ENCODE peak calls at places on chromosome 17, in seven cellular contexts. One of them, this sample, is unnamed. For H3K4me1, the result is how much of the 10 kb centered on the place peaks cover.

GRCh38 chr17:28904800-28905199 is 1.9 kb upstream of the DHRS13 start:
- DNase-seq in heart right ventricle: no peak
- DNase-seq in tibial artery: no peak
- DNase-seq in breast epithelium: no peak
- DNase-seq in neural progenitor cell: no peak
- DNase-seq in NT2/D1: no peak
- DNase-seq in kidney: no peak
- DNase-seq in this sample: no peak

GRCh38 chr17:41695954-41696720 is 7.5 kb downstream of the EIF1 start:
- DNase-seq in heart right ventricle: peak
- DNase-seq in tibial artery: peak
- DNase-seq in breast epithelium: no peak
- DNase-seq in neural progenitor cell: peak
- DNase-seq in NT2/D1: no peak
- DNase-seq in kidney: no peak
- DNase-seq in this sample: no peak

GRCh38 chr17:27559506-27559931 is 71.5 kb upstream of the LGALS9 start:
- DNase-seq in heart right ventricle: peak
- DNase-seq in tibial artery: peak
- DNase-seq in breast epithelium: no peak
- DNase-seq in neural progenitor cell: no peak
- DNase-seq in NT2/D1: no peak
- DNase-seq in kidney: peak
- DNase-seq in this sample: no peak

GRCh38 chr17:8133398-8133797 is 9.5 kb upstream of the HES7 start:
- DNase-seq in heart right ventricle: no peak
- DNase-seq in tibial artery: no peak
- DNase-seq in breast epithelium: no peak
- DNase-seq in neural progenitor cell: peak
- DNase-seq in NT2/D1: no peak
- DNase-seq in kidney: no peak
- DNase-seq in this sample: no peak

GRCh38 chr17:40417258-40417608 is 463 bp downstream of the TOP2A start:
- DNase-seq in heart right ventricle: no peak
- DNase-seq in tibial artery: no peak
- DNase-seq in breast epithelium: no peak
- DNase-seq in neural progenitor cell: peak
- DNase-seq in NT2/D1: no peak
- DNase-seq in kidney: no peak
- DNase-seq in this sample: no peak

GRCh38 chr17:14469971-14470370 is 169.1 kb downstream of the HS3ST3B1 start:
- DNase-seq in heart right ventricle: no peak
- DNase-seq in tibial artery: no peak
- DNase-seq in breast epithelium: no peak
- DNase-seq in neural progenitor cell: no peak
- DNase-seq in NT2/D1: no peak
- DNase-seq in kidney: no peak
- DNase-seq in this sample: no peak

GRCh38 chr17:2087597-2088211 is 32.8 kb downstream of the HIC1 start:
- DNase-seq in heart right ventricle: peak
- DNase-seq in tibial artery: no peak
- DNase-seq in breast epithelium: no peak
- DNase-seq in neural progenitor cell: no peak
- DNase-seq in NT2/D1: no peak
- DNase-seq in kidney: peak
- DNase-seq in this sample: no peak

GRCh38 chr17:74239169-74239568 is 25.8 kb downstream of the TTYH2 start:
- DNase-seq in heart right ventricle: peak
- DNase-seq in tibial artery: no peak
- DNase-seq in breast epithelium: no peak
- DNase-seq in neural progenitor cell: no peak
- DNase-seq in NT2/D1: no peak
- DNase-seq in kidney: no peak
- DNase-seq in this sample: peak

GRCh38 chr17:39174907-39175694 is 9.1 kb upstream of the ARL5C start:
- DNase-seq in heart right ventricle: peak
- DNase-seq in tibial artery: peak
- DNase-seq in breast epithelium: peak
- DNase-seq in neural progenitor cell: peak
- DNase-seq in NT2/D1: peak
- DNase-seq in kidney: peak
- DNase-seq in this sample: no peak

GRCh38 chr17:22671110-22671509 is 978.8 kb downstream of the KCNJ18 start:
- DNase-seq in heart right ventricle: no peak
- DNase-seq in tibial artery: no peak
- DNase-seq in breast epithelium: no peak
- DNase-seq in neural progenitor cell: no peak
- DNase-seq in NT2/D1: no peak
- DNase-seq in kidney: no peak
- DNase-seq in this sample: no peak

DNA sequence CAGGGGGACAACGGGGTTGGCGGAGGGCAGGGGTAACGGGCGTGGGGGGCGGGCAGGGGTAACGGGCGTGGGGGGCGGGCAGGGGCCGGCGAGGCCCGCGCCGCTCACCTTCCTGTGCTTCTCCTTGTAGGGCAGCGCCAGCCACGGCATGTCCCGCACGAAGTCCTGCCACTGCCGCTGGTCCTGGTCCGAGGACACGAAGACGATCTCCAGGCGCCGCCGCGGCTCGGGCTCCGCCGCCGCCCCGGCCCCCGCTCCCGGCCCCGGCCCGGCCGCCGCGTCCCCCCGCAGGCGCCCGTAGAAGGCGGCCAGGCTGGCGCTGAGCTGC is 401 bp downstream of the NXN start:
- DNase-seq in heart right ventricle: no peak
- DNase-seq in tibial artery: peak
- DNase-seq in breast epithelium: no peak
- DNase-seq in neural progenitor cell: no peak
- DNase-seq in NT2/D1: no peak
- DNase-seq in kidney: peak
- DNase-seq in this sample: no peak
- H3K4me1 ChIP-seq in heart right ventricle: under half
- H3K4me1 ChIP-seq in tibial artery: under half
- H3K4me1 ChIP-seq in breast epithelium: under half
- H3K4me1 ChIP-seq in neural progenitor cell: under half
- H3K4me1 ChIP-seq in NT2/D1: under half
- H3K4me1 ChIP-seq in kidney: under half
- H3K4me1 ChIP-seq in this sample: under half

GRCh38 chr17:81152288-81152848 is 12.9 kb upstream of the PVALEF start:
- DNase-seq in heart right ventricle: no peak
- DNase-seq in tibial artery: no peak
- DNase-seq in breast epithelium: no peak
- DNase-seq in neural progenitor cell: no peak
- DNase-seq in NT2/D1: no peak
- DNase-seq in kidney: peak
- DNase-seq in this sample: no peak
- H3K4me1 ChIP-seq in heart right ventricle: under half
- H3K4me1 ChIP-seq in tibial artery: under half
- H3K4me1 ChIP-seq in breast epithelium: under half
- H3K4me1 ChIP-seq in neural progenitor cell: under half
- H3K4me1 ChIP-seq in NT2/D1: under half
- H3K4me1 ChIP-seq in kidney: under half
- H3K4me1 ChIP-seq in this sample: under half

GRCh38 chr17:75365009-75365930 is 40.2 kb downstream of the GRB2 start:
- DNase-seq in heart right ventricle: no peak
- DNase-seq in tibial artery: no peak
- DNase-seq in breast epithelium: no peak
- DNase-seq in neural progenitor cell: peak
- DNase-seq in NT2/D1: no peak
- DNase-seq in kidney: no peak
- DNase-seq in this sample: no peak

GRCh38 chr17:75367312-75367711 is 38.2 kb downstream of the GRB2 start:
- DNase-seq in heart right ventricle: no peak
- DNase-seq in tibial artery: no peak
- DNase-seq in breast epithelium: no peak
- DNase-seq in neural progenitor cell: no peak
- DNase-seq in NT2/D1: no peak
- DNase-seq in kidney: no peak
- DNase-seq in this sample: no peak

GRCh38 chr17:75365931-75366275 is 39.6 kb downstream of the GRB2 start:
- DNase-seq in heart right ventricle: no peak
- DNase-seq in tibial artery: no peak
- DNase-seq in breast epithelium: no peak
- DNase-seq in neural progenitor cell: no peak
- DNase-seq in NT2/D1: no peak
- DNase-seq in kidney: no peak
- DNase-seq in this sample: no peak

GRCh38 chr17:75364078-75364477 is 41.4 kb downstream of the GRB2 start:
- DNase-seq in heart right ventricle: no peak
- DNase-seq in tibial artery: no peak
- DNase-seq in breast epithelium: no peak
- DNase-seq in neural progenitor cell: no peak
- DNase-seq in NT2/D1: no peak
- DNase-seq in kidney: no peak
- DNase-seq in this sample: no peak

DNA sequence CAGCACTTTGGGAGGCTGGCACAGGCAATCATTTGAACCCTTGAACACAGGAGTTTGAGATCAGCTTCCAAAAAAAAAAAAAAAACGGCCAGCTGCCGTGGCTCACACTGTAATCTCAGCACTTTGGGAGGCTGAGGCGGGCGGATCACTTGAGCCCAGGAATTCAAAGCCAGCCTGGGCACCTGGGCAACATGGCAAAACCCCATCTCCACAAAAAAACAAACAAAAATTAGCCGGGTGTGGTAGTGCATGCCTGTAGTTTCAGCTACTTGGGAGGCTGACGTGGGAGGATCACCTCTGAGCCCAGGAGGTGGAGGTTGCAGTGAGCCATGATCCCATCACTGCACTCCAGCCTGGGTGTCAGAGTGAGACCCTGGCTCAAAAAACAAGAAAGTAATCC is 39.0 kb downstream of the GRB2 start:
- DNase-seq in heart right ventricle: no peak
- DNase-seq in tibial artery: no peak
- DNase-seq in breast epithelium: no peak
- DNase-seq in neural progenitor cell: no peak
- DNase-seq in NT2/D1: no peak
- DNase-seq in kidney: no peak
- DNase-seq in this sample: no peak
- H3K4me1 ChIP-seq in heart right ventricle: under half
- H3K4me1 ChIP-seq in tibial artery: half or more
- H3K4me1 ChIP-seq in breast epithelium: under half
- H3K4me1 ChIP-seq in neural progenitor cell: under half
- H3K4me1 ChIP-seq in NT2/D1: under half
- H3K4me1 ChIP-seq in kidney: under half
- H3K4me1 ChIP-seq in this sample: under half

DNA sequence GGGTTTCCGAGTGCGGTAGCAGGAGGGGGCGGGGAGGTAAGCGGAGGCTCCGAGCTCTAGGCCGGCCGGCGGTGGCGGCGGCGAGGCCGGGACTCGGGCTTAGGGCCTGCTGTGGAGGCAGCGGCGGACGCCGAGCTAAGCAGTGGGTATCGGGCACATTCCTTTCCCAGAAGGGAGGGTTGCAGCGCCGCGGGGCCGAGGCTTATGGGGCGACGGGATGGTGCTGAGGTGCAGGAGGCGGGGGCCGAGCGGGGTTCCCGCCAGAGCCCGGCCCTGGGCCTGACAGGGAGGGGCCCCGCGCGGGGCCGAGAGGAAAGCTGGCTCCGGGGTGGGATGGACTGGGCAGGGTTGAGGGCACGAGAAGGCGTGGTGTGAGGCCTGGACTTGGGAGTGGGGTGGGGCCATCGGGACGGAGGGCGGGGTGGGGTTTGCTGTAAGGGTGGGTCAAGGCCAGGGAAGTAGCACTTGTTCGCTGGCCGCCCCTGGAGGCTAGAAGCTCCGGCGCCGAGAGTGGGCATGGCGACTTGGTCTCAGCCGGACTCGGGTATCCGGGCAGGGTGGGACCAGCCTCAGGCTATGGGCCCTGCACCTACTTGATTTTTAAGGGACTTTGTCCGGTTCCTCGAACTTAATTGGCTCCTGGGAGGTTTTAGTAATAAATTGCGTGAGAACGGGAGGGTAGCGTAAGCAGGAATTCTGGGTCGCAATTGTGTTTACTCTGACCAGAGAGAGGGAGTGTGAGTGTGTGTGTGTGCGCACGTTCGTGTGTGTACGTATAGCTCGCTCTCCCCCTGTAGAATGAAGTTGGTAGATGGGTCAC is at the start of gene NFE2L1:
- DNase-seq in heart right ventricle: peak
- DNase-seq in tibial artery: peak
- DNase-seq in breast epithelium: peak
- DNase-seq in neural progenitor cell: no peak
- DNase-seq in NT2/D1: no peak
- DNase-seq in kidney: peak
- DNase-seq in this sample: peak
- H3K4me1 ChIP-seq in heart right ventricle: under half
- H3K4me1 ChIP-seq in tibial artery: half or more
- H3K4me1 ChIP-seq in breast epithelium: under half
- H3K4me1 ChIP-seq in neural progenitor cell: under half
- H3K4me1 ChIP-seq in NT2/D1: under half
- H3K4me1 ChIP-seq in kidney: under half
- H3K4me1 ChIP-seq in this sample: under half

DNA sequence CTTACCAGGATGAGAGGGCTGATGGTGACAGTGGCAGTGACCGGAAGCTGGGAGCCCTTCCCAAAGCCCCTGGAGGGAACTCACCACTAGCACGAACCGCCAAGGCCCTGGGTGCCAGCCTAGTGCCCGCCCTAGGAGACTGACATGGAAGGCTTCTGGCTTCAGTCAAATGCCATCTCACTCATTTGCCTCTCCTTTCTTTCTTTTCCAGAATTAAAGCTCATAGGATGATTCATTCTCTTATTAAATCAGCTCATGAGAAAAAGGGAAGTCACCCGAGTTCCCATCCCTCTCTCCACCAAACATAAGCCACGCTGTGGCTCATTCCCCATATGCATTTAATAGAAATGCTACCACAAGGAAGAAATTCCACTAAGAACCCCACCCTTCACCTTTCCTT is 12.1 kb downstream of the CUEDC1 start:
- DNase-seq in heart right ventricle: no peak
- DNase-seq in tibial artery: no peak
- DNase-seq in breast epithelium: no peak
- DNase-seq in neural progenitor cell: no peak
- DNase-seq in NT2/D1: no peak
- DNase-seq in kidney: no peak
- DNase-seq in this sample: no peak
- H3K4me1 ChIP-seq in heart right ventricle: under half
- H3K4me1 ChIP-seq in tibial artery: half or more
- H3K4me1 ChIP-seq in breast epithelium: under half
- H3K4me1 ChIP-seq in neural progenitor cell: under half
- H3K4me1 ChIP-seq in NT2/D1: under half
- H3K4me1 ChIP-seq in kidney: under half
- H3K4me1 ChIP-seq in this sample: under half

GRCh38 chr17:79979201-79979840 is 56.4 kb downstream of the TBC1D16 start:
- DNase-seq in heart right ventricle: no peak
- DNase-seq in tibial artery: peak
- DNase-seq in breast epithelium: peak
- DNase-seq in neural progenitor cell: no peak
- DNase-seq in NT2/D1: no peak
- DNase-seq in kidney: peak
- DNase-seq in this sample: peak
- H3K4me1 ChIP-seq in heart right ventricle: under half
- H3K4me1 ChIP-seq in tibial artery: under half
- H3K4me1 ChIP-seq in breast epithelium: under half
- H3K4me1 ChIP-seq in neural progenitor cell: under half
- H3K4me1 ChIP-seq in NT2/D1: under half
- H3K4me1 ChIP-seq in kidney: under half
- H3K4me1 ChIP-seq in this sample: under half